ENCODE peak calls at places on chromosomes 6 and 20, in ten cellular contexts. One of them, this sample, is unnamed.

GRCh38 chr6:37862415-37862814 is 42.9 kb downstream of the ZFAND3 start:
- DNase-seq in stimulated activated CD4-positive, alpha-beta T cell treated with anti-CD3 and anti-CD28 coated beads, TNF-alpha, amount 100 ng/mL, for 4 hours: no peak
- DNase-seq in GM10248: no peak
- DNase-seq in ureter: no peak
- DNase-seq in RCC 7860: no peak
- DNase-seq in ovary: no peak
- DNase-seq in neural progenitor cell: no peak
- DNase-seq in cardiac fibroblast: no peak
- DNase-seq in fibroblast of lung: no peak
- DNase-seq in Caki2: no peak
- DNase-seq in this sample: no peak

GRCh38 chr6:113586966-113587699 is 270.0 kb upstream of the MARCKS start:
- DNase-seq in ovary: no peak
- DNase-seq in fibroblast of lung: no peak
- DNase-seq in cardiac fibroblast: no peak
- DNase-seq in Caki2: no peak
- DNase-seq in neural progenitor cell: peak; percentile 90
- DNase-seq in GM10248: no peak
- DNase-seq in ureter: no peak
- DNase-seq in stimulated activated CD4-positive, alpha-beta T cell treated with anti-CD3 and anti-CD28 coated beads, TNF-alpha, amount 100 ng/mL, for 4 hours: no peak
- DNase-seq in RCC 7860: no peak
- DNase-seq in this sample: no peak

GRCh38 chr6:65229768-65230167 is 477.3 kb downstream of the EYS start:
- DNase-seq in fibroblast of lung: peak; percentile 28
- DNase-seq in RCC 7860: no peak
- DNase-seq in ovary: no peak
- DNase-seq in GM10248: no peak
- DNase-seq in stimulated activated CD4-positive, alpha-beta T cell treated with anti-CD3 and anti-CD28 coated beads, TNF-alpha, amount 100 ng/mL, for 4 hours: no peak
- DNase-seq in cardiac fibroblast: no peak
- DNase-seq in Caki2: peak; percentile 14
- DNase-seq in ureter: no peak
- DNase-seq in neural progenitor cell: no peak
- DNase-seq in this sample: peak; percentile 30

GRCh38 chr20:63773571-63774347 is 34.2 kb downstream of the SLC2A4RG start:
- DNase-seq in stimulated activated CD4-positive, alpha-beta T cell treated with anti-CD3 and anti-CD28 coated beads, TNF-alpha, amount 100 ng/mL, for 4 hours: no peak
- DNase-seq in neural progenitor cell: no peak
- DNase-seq in ovary: no peak
- DNase-seq in cardiac fibroblast: no peak
- DNase-seq in Caki2: no peak
- DNase-seq in RCC 7860: no peak
- DNase-seq in fibroblast of lung: no peak
- DNase-seq in GM10248: no peak
- DNase-seq in ureter: no peak
- DNase-seq in this sample: no peak

GRCh38 chr6:3823671-3824070 is 25.5 kb upstream of the FAM50B start:
- DNase-seq in fibroblast of lung: no peak
- DNase-seq in ovary: no peak
- DNase-seq in stimulated activated CD4-positive, alpha-beta T cell treated with anti-CD3 and anti-CD28 coated beads, TNF-alpha, amount 100 ng/mL, for 4 hours: no peak
- DNase-seq in cardiac fibroblast: no peak
- DNase-seq in Caki2: no peak
- DNase-seq in neural progenitor cell: no peak
- DNase-seq in GM10248: no peak
- DNase-seq in ureter: no peak
- DNase-seq in RCC 7860: no peak
- DNase-seq in this sample: no peak

GRCh38 chr6:127288705-127289104 is 22.0 kb downstream of the RNF146 start:
- DNase-seq in stimulated activated CD4-positive, alpha-beta T cell treated with anti-CD3 and anti-CD28 coated beads, TNF-alpha, amount 100 ng/mL, for 4 hours: no peak
- DNase-seq in RCC 7860: no peak
- DNase-seq in neural progenitor cell: no peak
- DNase-seq in cardiac fibroblast: peak; percentile 31
- DNase-seq in ureter: no peak
- DNase-seq in GM10248: no peak
- DNase-seq in ovary: no peak
- DNase-seq in fibroblast of lung: peak; percentile 34
- DNase-seq in Caki2: no peak
- DNase-seq in this sample: peak; percentile 26

GRCh38 chr6:148761532-148761951 is 14.7 kb downstream of the UST start:
- DNase-seq in neural progenitor cell: no peak
- DNase-seq in fibroblast of lung: no peak
- DNase-seq in ureter: no peak
- DNase-seq in RCC 7860: no peak
- DNase-seq in cardiac fibroblast: peak; percentile 30
- DNase-seq in GM10248: no peak
- DNase-seq in stimulated activated CD4-positive, alpha-beta T cell treated with anti-CD3 and anti-CD28 coated beads, TNF-alpha, amount 100 ng/mL, for 4 hours: no peak
- DNase-seq in Caki2: no peak
- DNase-seq in ovary: no peak
- DNase-seq in this sample: peak; percentile 64

GRCh38 chr20:43987531-43987930 is 72.9 kb downstream of the TOX2 start:
- DNase-seq in ovary: no peak
- DNase-seq in cardiac fibroblast: no peak
- DNase-seq in fibroblast of lung: no peak
- DNase-seq in GM10248: no peak
- DNase-seq in neural progenitor cell: peak; percentile 23
- DNase-seq in ureter: no peak
- DNase-seq in RCC 7860: no peak
- DNase-seq in Caki2: no peak
- DNase-seq in stimulated activated CD4-positive, alpha-beta T cell treated with anti-CD3 and anti-CD28 coated beads, TNF-alpha, amount 100 ng/mL, for 4 hours: no peak
- DNase-seq in this sample: no peak

GRCh38 chr6:4986999-4987398 is 16.8 kb downstream of the RPP40 start:
- DNase-seq in GM10248: no peak
- DNase-seq in Caki2: no peak
- DNase-seq in ovary: no peak
- DNase-seq in fibroblast of lung: no peak
- DNase-seq in RCC 7860: no peak
- DNase-seq in stimulated activated CD4-positive, alpha-beta T cell treated with anti-CD3 and anti-CD28 coated beads, TNF-alpha, amount 100 ng/mL, for 4 hours: no peak
- DNase-seq in cardiac fibroblast: no peak
- DNase-seq in neural progenitor cell: no peak
- DNase-seq in ureter: no peak
- DNase-seq in this sample: no peak

GRCh38 chr6:5204340-5204739 is 56.4 kb downstream of the LYRM4 start:
- DNase-seq in Caki2: no peak
- DNase-seq in ovary: no peak
- DNase-seq in GM10248: no peak
- DNase-seq in stimulated activated CD4-positive, alpha-beta T cell treated with anti-CD3 and anti-CD28 coated beads, TNF-alpha, amount 100 ng/mL, for 4 hours: no peak
- DNase-seq in cardiac fibroblast: no peak
- DNase-seq in RCC 7860: no peak
- DNase-seq in fibroblast of lung: no peak
- DNase-seq in neural progenitor cell: no peak
- DNase-seq in ureter: no peak
- DNase-seq in this sample: no peak

GRCh38 chr6:40328376-40328987 is 258.7 kb downstream of the LRFN2 start:
- DNase-seq in neural progenitor cell: peak; percentile 63
- DNase-seq in ureter: peak; percentile 51
- DNase-seq in cardiac fibroblast: no peak
- DNase-seq in stimulated activated CD4-positive, alpha-beta T cell treated with anti-CD3 and anti-CD28 coated beads, TNF-alpha, amount 100 ng/mL, for 4 hours: no peak
- DNase-seq in GM10248: no peak
- DNase-seq in ovary: no peak
- DNase-seq in fibroblast of lung: no peak
- DNase-seq in RCC 7860: no peak
- DNase-seq in Caki2: peak; percentile 23
- DNase-seq in this sample: no peak

GRCh38 chr6:1771324-1771723 is 161.6 kb downstream of the FOXC1 start:
- DNase-seq in cardiac fibroblast: peak; percentile 76
- DNase-seq in Caki2: no peak
- DNase-seq in ureter: no peak
- DNase-seq in ovary: no peak
- DNase-seq in stimulated activated CD4-positive, alpha-beta T cell treated with anti-CD3 and anti-CD28 coated beads, TNF-alpha, amount 100 ng/mL, for 4 hours: no peak
- DNase-seq in fibroblast of lung: peak; percentile 51
- DNase-seq in RCC 7860: peak; percentile 7
- DNase-seq in GM10248: no peak
- DNase-seq in neural progenitor cell: no peak
- DNase-seq in this sample: no peak

GRCh38 chr20:57595041-57596030 is 24.9 kb downstream of the ZBP1 start:
- DNase-seq in ureter: no peak
- DNase-seq in neural progenitor cell: no peak
- DNase-seq in GM10248: no peak
- DNase-seq in Caki2: no peak
- DNase-seq in RCC 7860: no peak
- DNase-seq in ovary: no peak
- DNase-seq in stimulated activated CD4-positive, alpha-beta T cell treated with anti-CD3 and anti-CD28 coated beads, TNF-alpha, amount 100 ng/mL, for 4 hours: no peak
- DNase-seq in cardiac fibroblast: no peak
- DNase-seq in fibroblast of lung: no peak
- DNase-seq in this sample: no peak

GRCh38 chr20:60087563-60088105 is 129.4 kb downstream of the CDH26 start:
- DNase-seq in cardiac fibroblast: peak; percentile 20
- DNase-seq in Caki2: no peak
- DNase-seq in ureter: no peak
- DNase-seq in fibroblast of lung: peak; percentile 16
- DNase-seq in ovary: no peak
- DNase-seq in RCC 7860: no peak
- DNase-seq in GM10248: no peak
- DNase-seq in stimulated activated CD4-positive, alpha-beta T cell treated with anti-CD3 and anti-CD28 coated beads, TNF-alpha, amount 100 ng/mL, for 4 hours: no peak
- DNase-seq in neural progenitor cell: no peak
- DNase-seq in this sample: no peak

GRCh38 chr6:167759912-167760311 is 66.8 kb upstream of the AFDN start:
- DNase-seq in cardiac fibroblast: no peak
- DNase-seq in Caki2: no peak
- DNase-seq in ovary: no peak
- DNase-seq in ureter: no peak
- DNase-seq in stimulated activated CD4-positive, alpha-beta T cell treated with anti-CD3 and anti-CD28 coated beads, TNF-alpha, amount 100 ng/mL, for 4 hours: no peak
- DNase-seq in neural progenitor cell: no peak
- DNase-seq in fibroblast of lung: no peak
- DNase-seq in GM10248: no peak
- DNase-seq in RCC 7860: no peak
- DNase-seq in this sample: no peak

GRCh38 chr20:6886065-6886729 is 118.7 kb downstream of the BMP2 start:
- DNase-seq in cardiac fibroblast: no peak
- DNase-seq in RCC 7860: no peak
- DNase-seq in fibroblast of lung: no peak
- DNase-seq in neural progenitor cell: peak; percentile 79
- DNase-seq in GM10248: no peak
- DNase-seq in ovary: no peak
- DNase-seq in ureter: no peak
- DNase-seq in stimulated activated CD4-positive, alpha-beta T cell treated with anti-CD3 and anti-CD28 coated beads, TNF-alpha, amount 100 ng/mL, for 4 hours: no peak
- DNase-seq in Caki2: no peak
- DNase-seq in this sample: peak; percentile 12

GRCh38 chr6:27394073-27394472 is 5.5 kb downstream of the ZNF391 start:
- DNase-seq in RCC 7860: no peak
- DNase-seq in cardiac fibroblast: no peak
- DNase-seq in stimulated activated CD4-positive, alpha-beta T cell treated with anti-CD3 and anti-CD28 coated beads, TNF-alpha, amount 100 ng/mL, for 4 hours: no peak
- DNase-seq in ovary: no peak
- DNase-seq in GM10248: no peak
- DNase-seq in neural progenitor cell: no peak
- DNase-seq in Caki2: no peak
- DNase-seq in fibroblast of lung: no peak
- DNase-seq in ureter: no peak
- DNase-seq in this sample: no peak

GRCh38 chr6:128882991-128883571 is at the start of gene LAMA2:
- DNase-seq in ureter: peak; percentile 78
- DNase-seq in RCC 7860: no peak
- DNase-seq in fibroblast of lung: peak; percentile 76
- DNase-seq in stimulated activated CD4-positive, alpha-beta T cell treated with anti-CD3 and anti-CD28 coated beads, TNF-alpha, amount 100 ng/mL, for 4 hours: no peak
- DNase-seq in neural progenitor cell: peak; percentile 84
- DNase-seq in Caki2: peak; percentile 12
- DNase-seq in cardiac fibroblast: peak; percentile 76
- DNase-seq in GM10248: no peak
- DNase-seq in ovary: peak; percentile 89
- DNase-seq in this sample: peak; percentile 82

GRCh38 chr6:39909701-39910100 is 24.6 kb downstream of the MOCS1 start:
- DNase-seq in ovary: no peak
- DNase-seq in fibroblast of lung: no peak
- DNase-seq in RCC 7860: no peak
- DNase-seq in GM10248: no peak
- DNase-seq in stimulated activated CD4-positive, alpha-beta T cell treated with anti-CD3 and anti-CD28 coated beads, TNF-alpha, amount 100 ng/mL, for 4 hours: no peak
- DNase-seq in ureter: no peak
- DNase-seq in cardiac fibroblast: no peak
- DNase-seq in neural progenitor cell: no peak
- DNase-seq in Caki2: no peak
- DNase-seq in this sample: no peak